ENCODE peak calls at places on chromosomes 2 and 18, in ten cellular contexts. One of them, this sample, is unnamed.

GRCh38 chr2:239266779-239267410 is 133.9 kb downstream of the HDAC4 start:
- DNase-seq in fibroblast of pulmonary artery: no peak
- DNase-seq in T-helper 1 cell: no peak
- DNase-seq in activated CD8-positive, alpha-beta memory T cell treated with anti-CD3 and anti-CD28 coated beads for 4 hours: no peak
- DNase-seq in heart right ventricle: no peak
- DNase-seq in naive thymus-derived CD8-positive, alpha-beta T cell: no peak
- DNase-seq in MCF 10A: no peak
- DNase-seq in NCI-H2081: no peak
- DNase-seq in psoas muscle: no peak
- DNase-seq in stimulated activated CD4-positive, alpha-beta T cell treated with anti-CD3 and anti-CD28 coated beads, Interleukin-12 subunit alpha, Interleukin-12 subunit beta, amount 100 ng/mL, for 24 hours: no peak
- DNase-seq in this sample: no peak

GRCh38 chr2:36326286-36326685 is 29.3 kb upstream of the CRIM1 start:
- DNase-seq in MCF 10A: no peak
- DNase-seq in naive thymus-derived CD8-positive, alpha-beta T cell: no peak
- DNase-seq in heart right ventricle: no peak
- DNase-seq in NCI-H2081: no peak
- DNase-seq in psoas muscle: no peak
- DNase-seq in T-helper 1 cell: no peak
- DNase-seq in fibroblast of pulmonary artery: no peak
- DNase-seq in activated CD8-positive, alpha-beta memory T cell treated with anti-CD3 and anti-CD28 coated beads for 4 hours: no peak
- DNase-seq in stimulated activated CD4-positive, alpha-beta T cell treated with anti-CD3 and anti-CD28 coated beads, Interleukin-12 subunit alpha, Interleukin-12 subunit beta, amount 100 ng/mL, for 24 hours: no peak
- DNase-seq in this sample: no peak

GRCh38 chr2:8479298-8479697 is 202.6 kb upstream of the ID2 start:
- DNase-seq in naive thymus-derived CD8-positive, alpha-beta T cell: no peak
- DNase-seq in activated CD8-positive, alpha-beta memory T cell treated with anti-CD3 and anti-CD28 coated beads for 4 hours: no peak
- DNase-seq in T-helper 1 cell: no peak
- DNase-seq in heart right ventricle: peak; percentile 63
- DNase-seq in fibroblast of pulmonary artery: peak; percentile 8
- DNase-seq in MCF 10A: no peak
- DNase-seq in psoas muscle: no peak
- DNase-seq in stimulated activated CD4-positive, alpha-beta T cell treated with anti-CD3 and anti-CD28 coated beads, Interleukin-12 subunit alpha, Interleukin-12 subunit beta, amount 100 ng/mL, for 24 hours: no peak
- DNase-seq in NCI-H2081: no peak
- DNase-seq in this sample: no peak

GRCh38 chr2:86372641-86373502 is 35.4 kb upstream of the REEP1 start:
- DNase-seq in stimulated activated CD4-positive, alpha-beta T cell treated with anti-CD3 and anti-CD28 coated beads, Interleukin-12 subunit alpha, Interleukin-12 subunit beta, amount 100 ng/mL, for 24 hours: no peak
- DNase-seq in activated CD8-positive, alpha-beta memory T cell treated with anti-CD3 and anti-CD28 coated beads for 4 hours: no peak
- DNase-seq in NCI-H2081: peak; percentile 26
- DNase-seq in T-helper 1 cell: no peak
- DNase-seq in psoas muscle: no peak
- DNase-seq in naive thymus-derived CD8-positive, alpha-beta T cell: no peak
- DNase-seq in MCF 10A: peak; percentile 70
- DNase-seq in heart right ventricle: peak; percentile 55
- DNase-seq in fibroblast of pulmonary artery: peak; percentile 63
- DNase-seq in this sample: peak; percentile 18

GRCh38 chr2:207490441-207490840 is 39.3 kb upstream of the CREB1 start:
- DNase-seq in heart right ventricle: no peak
- DNase-seq in psoas muscle: no peak
- DNase-seq in MCF 10A: no peak
- DNase-seq in naive thymus-derived CD8-positive, alpha-beta T cell: no peak
- DNase-seq in T-helper 1 cell: no peak
- DNase-seq in stimulated activated CD4-positive, alpha-beta T cell treated with anti-CD3 and anti-CD28 coated beads, Interleukin-12 subunit alpha, Interleukin-12 subunit beta, amount 100 ng/mL, for 24 hours: no peak
- DNase-seq in NCI-H2081: no peak
- DNase-seq in fibroblast of pulmonary artery: no peak
- DNase-seq in activated CD8-positive, alpha-beta memory T cell treated with anti-CD3 and anti-CD28 coated beads for 4 hours: no peak
- DNase-seq in this sample: no peak

GRCh38 chr2:112916145-112916571 is 5.2 kb downstream of the IL37 start:
- DNase-seq in stimulated activated CD4-positive, alpha-beta T cell treated with anti-CD3 and anti-CD28 coated beads, Interleukin-12 subunit alpha, Interleukin-12 subunit beta, amount 100 ng/mL, for 24 hours: no peak
- DNase-seq in fibroblast of pulmonary artery: no peak
- DNase-seq in NCI-H2081: no peak
- DNase-seq in activated CD8-positive, alpha-beta memory T cell treated with anti-CD3 and anti-CD28 coated beads for 4 hours: no peak
- DNase-seq in heart right ventricle: no peak
- DNase-seq in naive thymus-derived CD8-positive, alpha-beta T cell: no peak
- DNase-seq in psoas muscle: no peak
- DNase-seq in T-helper 1 cell: no peak
- DNase-seq in MCF 10A: no peak
- DNase-seq in this sample: no peak

GRCh38 chr2:222930862-222931261 is 70.0 kb downstream of the ACSL3 start:
- DNase-seq in fibroblast of pulmonary artery: peak; percentile 52
- DNase-seq in NCI-H2081: no peak
- DNase-seq in psoas muscle: no peak
- DNase-seq in naive thymus-derived CD8-positive, alpha-beta T cell: no peak
- DNase-seq in T-helper 1 cell: no peak
- DNase-seq in activated CD8-positive, alpha-beta memory T cell treated with anti-CD3 and anti-CD28 coated beads for 4 hours: no peak
- DNase-seq in MCF 10A: no peak
- DNase-seq in stimulated activated CD4-positive, alpha-beta T cell treated with anti-CD3 and anti-CD28 coated beads, Interleukin-12 subunit alpha, Interleukin-12 subunit beta, amount 100 ng/mL, for 24 hours: no peak
- DNase-seq in heart right ventricle: no peak
- DNase-seq in this sample: no peak

GRCh38 chr2:46145840-46146239 is 151.4 kb upstream of the EPAS1 start:
- DNase-seq in psoas muscle: no peak
- DNase-seq in naive thymus-derived CD8-positive, alpha-beta T cell: no peak
- DNase-seq in fibroblast of pulmonary artery: no peak
- DNase-seq in T-helper 1 cell: no peak
- DNase-seq in stimulated activated CD4-positive, alpha-beta T cell treated with anti-CD3 and anti-CD28 coated beads, Interleukin-12 subunit alpha, Interleukin-12 subunit beta, amount 100 ng/mL, for 24 hours: no peak
- DNase-seq in heart right ventricle: no peak
- DNase-seq in activated CD8-positive, alpha-beta memory T cell treated with anti-CD3 and anti-CD28 coated beads for 4 hours: no peak
- DNase-seq in MCF 10A: no peak
- DNase-seq in NCI-H2081: no peak
- DNase-seq in this sample: no peak

GRCh38 chr2:140882671-140883620 is 1247.9 kb downstream of the LRP1B start:
- DNase-seq in MCF 10A: no peak
- DNase-seq in heart right ventricle: no peak
- DNase-seq in NCI-H2081: no peak
- DNase-seq in T-helper 1 cell: no peak
- DNase-seq in psoas muscle: no peak
- DNase-seq in naive thymus-derived CD8-positive, alpha-beta T cell: no peak
- DNase-seq in fibroblast of pulmonary artery: no peak
- DNase-seq in activated CD8-positive, alpha-beta memory T cell treated with anti-CD3 and anti-CD28 coated beads for 4 hours: no peak
- DNase-seq in stimulated activated CD4-positive, alpha-beta T cell treated with anti-CD3 and anti-CD28 coated beads, Interleukin-12 subunit alpha, Interleukin-12 subunit beta, amount 100 ng/mL, for 24 hours: no peak
- DNase-seq in this sample: peak; percentile 34

GRCh38 chr18:37717656-37718055 is 152.1 kb upstream of the CELF4 start:
- DNase-seq in heart right ventricle: no peak
- DNase-seq in fibroblast of pulmonary artery: no peak
- DNase-seq in T-helper 1 cell: no peak
- DNase-seq in NCI-H2081: no peak
- DNase-seq in psoas muscle: no peak
- DNase-seq in naive thymus-derived CD8-positive, alpha-beta T cell: no peak
- DNase-seq in MCF 10A: no peak
- DNase-seq in activated CD8-positive, alpha-beta memory T cell treated with anti-CD3 and anti-CD28 coated beads for 4 hours: no peak
- DNase-seq in stimulated activated CD4-positive, alpha-beta T cell treated with anti-CD3 and anti-CD28 coated beads, Interleukin-12 subunit alpha, Interleukin-12 subunit beta, amount 100 ng/mL, for 24 hours: no peak
- DNase-seq in this sample: no peak

GRCh38 chr2:10863837-10864236 is 47.9 kb upstream of the KCNF1 start:
- DNase-seq in naive thymus-derived CD8-positive, alpha-beta T cell: no peak
- DNase-seq in fibroblast of pulmonary artery: no peak
- DNase-seq in heart right ventricle: no peak
- DNase-seq in activated CD8-positive, alpha-beta memory T cell treated with anti-CD3 and anti-CD28 coated beads for 4 hours: no peak
- DNase-seq in stimulated activated CD4-positive, alpha-beta T cell treated with anti-CD3 and anti-CD28 coated beads, Interleukin-12 subunit alpha, Interleukin-12 subunit beta, amount 100 ng/mL, for 24 hours: no peak
- DNase-seq in MCF 10A: no peak
- DNase-seq in psoas muscle: no peak
- DNase-seq in NCI-H2081: no peak
- DNase-seq in T-helper 1 cell: no peak
- DNase-seq in this sample: no peak

GRCh38 chr2:144515425-144515693 is 4.6 kb downstream of the ZEB2 start:
- DNase-seq in T-helper 1 cell: no peak
- DNase-seq in NCI-H2081: no peak
- DNase-seq in MCF 10A: no peak
- DNase-seq in activated CD8-positive, alpha-beta memory T cell treated with anti-CD3 and anti-CD28 coated beads for 4 hours: no peak
- DNase-seq in psoas muscle: no peak
- DNase-seq in fibroblast of pulmonary artery: no peak
- DNase-seq in heart right ventricle: no peak
- DNase-seq in naive thymus-derived CD8-positive, alpha-beta T cell: no peak
- DNase-seq in stimulated activated CD4-positive, alpha-beta T cell treated with anti-CD3 and anti-CD28 coated beads, Interleukin-12 subunit alpha, Interleukin-12 subunit beta, amount 100 ng/mL, for 24 hours: no peak
- DNase-seq in this sample: no peak

GRCh38 chr2:202690321-202690900 is 55.6 kb downstream of the FAM117B start:
- DNase-seq in activated CD8-positive, alpha-beta memory T cell treated with anti-CD3 and anti-CD28 coated beads for 4 hours: no peak
- DNase-seq in NCI-H2081: no peak
- DNase-seq in naive thymus-derived CD8-positive, alpha-beta T cell: no peak
- DNase-seq in fibroblast of pulmonary artery: no peak
- DNase-seq in stimulated activated CD4-positive, alpha-beta T cell treated with anti-CD3 and anti-CD28 coated beads, Interleukin-12 subunit alpha, Interleukin-12 subunit beta, amount 100 ng/mL, for 24 hours: no peak
- DNase-seq in heart right ventricle: no peak
- DNase-seq in MCF 10A: no peak
- DNase-seq in psoas muscle: no peak
- DNase-seq in T-helper 1 cell: no peak
- DNase-seq in this sample: no peak

GRCh38 chr2:13545320-13545719 is 828.6 kb downstream of the TRIB2 start:
- DNase-seq in NCI-H2081: no peak
- DNase-seq in stimulated activated CD4-positive, alpha-beta T cell treated with anti-CD3 and anti-CD28 coated beads, Interleukin-12 subunit alpha, Interleukin-12 subunit beta, amount 100 ng/mL, for 24 hours: no peak
- DNase-seq in heart right ventricle: no peak
- DNase-seq in activated CD8-positive, alpha-beta memory T cell treated with anti-CD3 and anti-CD28 coated beads for 4 hours: no peak
- DNase-seq in psoas muscle: no peak
- DNase-seq in MCF 10A: no peak
- DNase-seq in fibroblast of pulmonary artery: no peak
- DNase-seq in T-helper 1 cell: no peak
- DNase-seq in naive thymus-derived CD8-positive, alpha-beta T cell: no peak
- DNase-seq in this sample: no peak

GRCh38 chr18:7459851-7460774 is 107.0 kb upstream of the PTPRM start:
- DNase-seq in psoas muscle: no peak
- DNase-seq in stimulated activated CD4-positive, alpha-beta T cell treated with anti-CD3 and anti-CD28 coated beads, Interleukin-12 subunit alpha, Interleukin-12 subunit beta, amount 100 ng/mL, for 24 hours: no peak
- DNase-seq in heart right ventricle: no peak
- DNase-seq in T-helper 1 cell: no peak
- DNase-seq in naive thymus-derived CD8-positive, alpha-beta T cell: no peak
- DNase-seq in fibroblast of pulmonary artery: no peak
- DNase-seq in MCF 10A: no peak
- DNase-seq in NCI-H2081: no peak
- DNase-seq in activated CD8-positive, alpha-beta memory T cell treated with anti-CD3 and anti-CD28 coated beads for 4 hours: no peak
- DNase-seq in this sample: no peak

GRCh38 chr2:119638891-119639539 is 40.0 kb upstream of the TMEM177 start:
- DNase-seq in MCF 10A: no peak
- DNase-seq in psoas muscle: no peak
- DNase-seq in NCI-H2081: no peak
- DNase-seq in activated CD8-positive, alpha-beta memory T cell treated with anti-CD3 and anti-CD28 coated beads for 4 hours: no peak
- DNase-seq in T-helper 1 cell: no peak
- DNase-seq in heart right ventricle: no peak
- DNase-seq in stimulated activated CD4-positive, alpha-beta T cell treated with anti-CD3 and anti-CD28 coated beads, Interleukin-12 subunit alpha, Interleukin-12 subunit beta, amount 100 ng/mL, for 24 hours: no peak
- DNase-seq in naive thymus-derived CD8-positive, alpha-beta T cell: no peak
- DNase-seq in fibroblast of pulmonary artery: peak; percentile 12
- DNase-seq in this sample: no peak

GRCh38 chr18:74375999-74376398 is 60.4 kb downstream of the C18orf63 start:
- DNase-seq in heart right ventricle: no peak
- DNase-seq in fibroblast of pulmonary artery: no peak
- DNase-seq in activated CD8-positive, alpha-beta memory T cell treated with anti-CD3 and anti-CD28 coated beads for 4 hours: no peak
- DNase-seq in T-helper 1 cell: no peak
- DNase-seq in stimulated activated CD4-positive, alpha-beta T cell treated with anti-CD3 and anti-CD28 coated beads, Interleukin-12 subunit alpha, Interleukin-12 subunit beta, amount 100 ng/mL, for 24 hours: no peak
- DNase-seq in NCI-H2081: no peak
- DNase-seq in naive thymus-derived CD8-positive, alpha-beta T cell: no peak
- DNase-seq in MCF 10A: no peak
- DNase-seq in psoas muscle: no peak
- DNase-seq in this sample: no peak

GRCh38 chr2:237629739-237630138 is 2.4 kb downstream of the LRRFIP1 start:
- DNase-seq in heart right ventricle: no peak
- DNase-seq in T-helper 1 cell: no peak
- DNase-seq in activated CD8-positive, alpha-beta memory T cell treated with anti-CD3 and anti-CD28 coated beads for 4 hours: no peak
- DNase-seq in stimulated activated CD4-positive, alpha-beta T cell treated with anti-CD3 and anti-CD28 coated beads, Interleukin-12 subunit alpha, Interleukin-12 subunit beta, amount 100 ng/mL, for 24 hours: no peak
- DNase-seq in NCI-H2081: no peak
- DNase-seq in fibroblast of pulmonary artery: no peak
- DNase-seq in psoas muscle: no peak
- DNase-seq in naive thymus-derived CD8-positive, alpha-beta T cell: no peak
- DNase-seq in MCF 10A: peak; percentile 17
- DNase-seq in this sample: no peak

GRCh38 chr2:238099709-238100048 is 461 bp upstream of the ESPNL start:
- DNase-seq in naive thymus-derived CD8-positive, alpha-beta T cell: no peak
- DNase-seq in T-helper 1 cell: no peak
- DNase-seq in NCI-H2081: no peak
- DNase-seq in psoas muscle: no peak
- DNase-seq in fibroblast of pulmonary artery: no peak
- DNase-seq in activated CD8-positive, alpha-beta memory T cell treated with anti-CD3 and anti-CD28 coated beads for 4 hours: no peak
- DNase-seq in heart right ventricle: no peak
- DNase-seq in MCF 10A: no peak
- DNase-seq in stimulated activated CD4-positive, alpha-beta T cell treated with anti-CD3 and anti-CD28 coated beads, Interleukin-12 subunit alpha, Interleukin-12 subunit beta, amount 100 ng/mL, for 24 hours: no peak
- DNase-seq in this sample: no peak

GRCh38 chr2:84613082-84613481 is 96.8 kb downstream of the DNAH6 start:
- DNase-seq in naive thymus-derived CD8-positive, alpha-beta T cell: no peak
- DNase-seq in activated CD8-positive, alpha-beta memory T cell treated with anti-CD3 and anti-CD28 coated beads for 4 hours: no peak
- DNase-seq in T-helper 1 cell: no peak
- DNase-seq in heart right ventricle: no peak
- DNase-seq in stimulated activated CD4-positive, alpha-beta T cell treated with anti-CD3 and anti-CD28 coated beads, Interleukin-12 subunit alpha, Interleukin-12 subunit beta, amount 100 ng/mL, for 24 hours: no peak
- DNase-seq in psoas muscle: no peak
- DNase-seq in fibroblast of pulmonary artery: no peak
- DNase-seq in MCF 10A: no peak
- DNase-seq in NCI-H2081: no peak
- DNase-seq in this sample: no peak

GRCh38 chr2:192150166-192150565 is 44.6 kb downstream of the TMEFF2 start:
- DNase-seq in activated CD8-positive, alpha-beta memory T cell treated with anti-CD3 and anti-CD28 coated beads for 4 hours: no peak
- DNase-seq in T-helper 1 cell: no peak
- DNase-seq in heart right ventricle: no peak
- DNase-seq in stimulated activated CD4-positive, alpha-beta T cell treated with anti-CD3 and anti-CD28 coated beads, Interleukin-12 subunit alpha, Interleukin-12 subunit beta, amount 100 ng/mL, for 24 hours: no peak
- DNase-seq in fibroblast of pulmonary artery: no peak
- DNase-seq in NCI-H2081: no peak
- DNase-seq in naive thymus-derived CD8-positive, alpha-beta T cell: no peak
- DNase-seq in MCF 10A: no peak
- DNase-seq in psoas muscle: no peak
- DNase-seq in this sample: peak; percentile 41

GRCh38 chr18:57898506-57899124 is 95.5 kb upstream of the ATP8B1 start:
- DNase-seq in stimulated activated CD4-positive, alpha-beta T cell treated with anti-CD3 and anti-CD28 coated beads, Interleukin-12 subunit alpha, Interleukin-12 subunit beta, amount 100 ng/mL, for 24 hours: no peak
- DNase-seq in MCF 10A: peak; percentile 73
- DNase-seq in psoas muscle: no peak
- DNase-seq in naive thymus-derived CD8-positive, alpha-beta T cell: no peak
- DNase-seq in NCI-H2081: no peak
- DNase-seq in heart right ventricle: no peak
- DNase-seq in fibroblast of pulmonary artery: peak; percentile 55
- DNase-seq in activated CD8-positive, alpha-beta memory T cell treated with anti-CD3 and anti-CD28 coated beads for 4 hours: no peak
- DNase-seq in T-helper 1 cell: no peak
- DNase-seq in this sample: peak; percentile 77

GRCh38 chr2:44768438-44769236 is 172.9 kb upstream of the SIX3 start:
- DNase-seq in fibroblast of pulmonary artery: no peak
- DNase-seq in heart right ventricle: no peak
- DNase-seq in stimulated activated CD4-positive, alpha-beta T cell treated with anti-CD3 and anti-CD28 coated beads, Interleukin-12 subunit alpha, Interleukin-12 subunit beta, amount 100 ng/mL, for 24 hours: no peak
- DNase-seq in activated CD8-positive, alpha-beta memory T cell treated with anti-CD3 and anti-CD28 coated beads for 4 hours: no peak
- DNase-seq in naive thymus-derived CD8-positive, alpha-beta T cell: no peak
- DNase-seq in T-helper 1 cell: no peak
- DNase-seq in NCI-H2081: peak; percentile 37
- DNase-seq in psoas muscle: no peak
- DNase-seq in MCF 10A: no peak
- DNase-seq in this sample: no peak

GRCh38 chr2:9658972-9659371 is 28.2 kb upstream of the YWHAQ start:
- DNase-seq in psoas muscle: peak; percentile 25
- DNase-seq in T-helper 1 cell: no peak
- DNase-seq in stimulated activated CD4-positive, alpha-beta T cell treated with anti-CD3 and anti-CD28 coated beads, Interleukin-12 subunit alpha, Interleukin-12 subunit beta, amount 100 ng/mL, for 24 hours: no peak
- DNase-seq in fibroblast of pulmonary artery: no peak
- DNase-seq in NCI-H2081: no peak
- DNase-seq in heart right ventricle: no peak
- DNase-seq in naive thymus-derived CD8-positive, alpha-beta T cell: no peak
- DNase-seq in MCF 10A: peak; percentile 51
- DNase-seq in activated CD8-positive, alpha-beta memory T cell treated with anti-CD3 and anti-CD28 coated beads for 4 hours: no peak
- DNase-seq in this sample: no peak

GRCh38 chr2:23506460-23507266 is 121.7 kb downstream of the KLHL29 start:
- DNase-seq in stimulated activated CD4-positive, alpha-beta T cell treated with anti-CD3 and anti-CD28 coated beads, Interleukin-12 subunit alpha, Interleukin-12 subunit beta, amount 100 ng/mL, for 24 hours: no peak
- DNase-seq in fibroblast of pulmonary artery: peak; percentile 33
- DNase-seq in NCI-H2081: no peak
- DNase-seq in T-helper 1 cell: no peak
- DNase-seq in naive thymus-derived CD8-positive, alpha-beta T cell: no peak
- DNase-seq in psoas muscle: peak; percentile 12
- DNase-seq in heart right ventricle: no peak
- DNase-seq in MCF 10A: no peak
- DNase-seq in activated CD8-positive, alpha-beta memory T cell treated with anti-CD3 and anti-CD28 coated beads for 4 hours: no peak
- DNase-seq in this sample: no peak

GRCh38 chr2:120849278-120849677 is 113.6 kb downstream of the GLI2 start:
- DNase-seq in fibroblast of pulmonary artery: no peak
- DNase-seq in stimulated activated CD4-positive, alpha-beta T cell treated with anti-CD3 and anti-CD28 coated beads, Interleukin-12 subunit alpha, Interleukin-12 subunit beta, amount 100 ng/mL, for 24 hours: no peak
- DNase-seq in NCI-H2081: no peak
- DNase-seq in heart right ventricle: no peak
- DNase-seq in naive thymus-derived CD8-positive, alpha-beta T cell: no peak
- DNase-seq in activated CD8-positive, alpha-beta memory T cell treated with anti-CD3 and anti-CD28 coated beads for 4 hours: no peak
- DNase-seq in psoas muscle: no peak
- DNase-seq in T-helper 1 cell: no peak
- DNase-seq in MCF 10A: no peak
- DNase-seq in this sample: no peak

GRCh38 chr18:79379931-79380815 is 15.6 kb upstream of the NFATC1 start:
- DNase-seq in activated CD8-positive, alpha-beta memory T cell treated with anti-CD3 and anti-CD28 coated beads for 4 hours: no peak
- DNase-seq in naive thymus-derived CD8-positive, alpha-beta T cell: no peak
- DNase-seq in T-helper 1 cell: no peak
- DNase-seq in psoas muscle: no peak
- DNase-seq in stimulated activated CD4-positive, alpha-beta T cell treated with anti-CD3 and anti-CD28 coated beads, Interleukin-12 subunit alpha, Interleukin-12 subunit beta, amount 100 ng/mL, for 24 hours: no peak
- DNase-seq in MCF 10A: no peak
- DNase-seq in heart right ventricle: no peak
- DNase-seq in fibroblast of pulmonary artery: no peak
- DNase-seq in NCI-H2081: no peak
- DNase-seq in this sample: no peak

GRCh38 chr2:64859208-64860161 is 129.7 kb upstream of the SLC1A4 start:
- DNase-seq in MCF 10A: peak; percentile 96
- DNase-seq in psoas muscle: peak; percentile 92
- DNase-seq in stimulated activated CD4-positive, alpha-beta T cell treated with anti-CD3 and anti-CD28 coated beads, Interleukin-12 subunit alpha, Interleukin-12 subunit beta, amount 100 ng/mL, for 24 hours: no peak
- DNase-seq in fibroblast of pulmonary artery: peak; percentile 91
- DNase-seq in naive thymus-derived CD8-positive, alpha-beta T cell: no peak
- DNase-seq in heart right ventricle: peak; percentile 90
- DNase-seq in NCI-H2081: peak; percentile 70
- DNase-seq in activated CD8-positive, alpha-beta memory T cell treated with anti-CD3 and anti-CD28 coated beads for 4 hours: no peak
- DNase-seq in T-helper 1 cell: no peak
- DNase-seq in this sample: peak; percentile 92

This sample was measured in AG09319.